ENCODE peak calls at places on chromosomes 7 and 10, in eight cellular contexts. W is K562, X is cardiac muscle cell, K is sigmoid colon, P is tibial artery, V is body of pancreas, Y is vagina, S is endothelial cell of umbilical vein. I is an unnamed sample. For H3K9me3 and H3K4me1, the result is how much of the 10 kb centered on the place peaks cover.

GRCh38 chr10:34739915-34740314 is 75.2 kb downstream of the PARD3 start:
- DNase-seq in P (peak), X (peak), S (peak), Y (peak), W (peak), V (peak), K (peak), I (no peak)

GRCh38 chr7:48307041-48307714 is 135.9 kb downstream of the ABCA13 start:
- DNase-seq in K (no peak), S (no peak), V (no peak), Y (no peak), X (no peak), W (no peak), P (no peak), I (no peak)

GRCh38 chr7:21911341-21911875 is 34.3 kb downstream of the CDCA7L start:
- DNase-seq in Y (no peak), S (no peak), X (no peak), W (no peak), K (no peak), V (no peak), P (no peak), I (no peak)

GRCh38 chr7:31933481-31933880 is 136.7 kb downstream of the PDE1C start:
- DNase-seq in P (no peak), W (no peak), V (no peak), Y (no peak), X (no peak), K (no peak), S (no peak), I (no peak)

GRCh38 chr10:33876547-33877400 is 542.3 kb upstream of the NRP1 start:
- DNase-seq in X (peak), V (no peak), S (no peak), Y (no peak), W (no peak), P (peak), K (no peak), I (no peak)

GRCh38 chr10:110637558-110638053 is 6.5 kb upstream of the RBM20 start:
- DNase-seq in S (no peak), V (no peak), P (no peak), X (no peak), Y (no peak), K (no peak), W (no peak), I (no peak)

GRCh38 chr10:35384265-35384868 is 48.1 kb downstream of the CCNY start:
- DNase-seq in Y (no peak), K (no peak), W (no peak), V (no peak), X (no peak), S (no peak), P (no peak), I (no peak)

GRCh38 chr7:87398441-87398840 is 53.0 kb downstream of the CROT start:
- DNase-seq in V (no peak), X (peak), Y (no peak), K (no peak), P (no peak), S (no peak), W (no peak), I (no peak)

GRCh38 chr10:30063098-30063497 is 3.7 kb upstream of the JCAD start:
- DNase-seq in Y (no peak), K (peak), X (peak), P (no peak), S (peak), W (no peak), V (no peak), I (no peak)

GRCh38 chr10:132520147-132520811 is 17.3 kb upstream of the INPP5A start:
- DNase-seq in P (peak), Y (no peak), X (peak), W (no peak), K (peak), S (no peak), V (peak), I (no peak)

GRCh38 chr10:46222364-46222935 is 64.3 kb upstream of the ANTXRL start:
- DNase-seq in W (no peak), P (no peak), Y (no peak), X (peak), S (no peak), V (no peak), K (no peak), I (no peak)

GRCh38 chr10:97708976-97709745 is 4.4 kb upstream of the MARVELD1 start:
- DNase-seq in V (peak), W (no peak), Y (no peak), K (peak), X (peak), S (peak), P (peak), I (no peak)

GRCh38 chr10:65620404-65621048 is 1305.3 kb upstream of the LRRTM3 start:
- DNase-seq in K (no peak), S (no peak), X (no peak), Y (no peak), P (no peak), V (no peak), W (no peak), I (no peak)

GRCh38 chr10:14860782-14861181 is 17.9 kb upstream of the SUV39H2 start:
- DNase-seq in X (no peak), K (no peak), V (peak), P (no peak), S (no peak), W (no peak), Y (no peak), I (no peak)

GRCh38 chr7:4200546-4201094 is 481.5 kb upstream of the FOXK1 start:
- DNase-seq in K (no peak), X (no peak), Y (no peak), P (no peak), V (no peak), S (no peak), W (no peak), I (no peak)

GRCh38 chr10:19412531-19412930 is 363.9 kb downstream of the MALRD1 start:
- DNase-seq in P (no peak), V (no peak), Y (no peak), W (no peak), K (no peak), S (no peak), X (peak), I (no peak)

GRCh38 chr10:79182763-79183467 is 114.1 kb downstream of the ZMIZ1 start:
- DNase-seq in P (no peak), V (no peak), W (no peak), S (no peak), Y (no peak), X (no peak), K (no peak), I (no peak)

GRCh38 chr10:71748671-71749191 is 24.6 kb downstream of the VSIR start:
- DNase-seq in X (peak), W (peak), V (no peak), S (peak), K (peak), P (peak), Y (no peak), I (no peak)

GRCh38 chr7:43646603-43647313 is 63.9 kb downstream of the STK17A start:
- DNase-seq in X (peak), W (no peak), V (no peak), P (no peak), K (no peak), Y (no peak), S (no peak), I (no peak)

GRCh38 chr10:71379118-71379781 is 17.5 kb upstream of the CDH23 start:
- DNase-seq in Y (no peak), K (no peak), V (no peak), X (no peak), W (no peak), P (no peak), S (no peak), I (no peak)

GRCh38 chr10:58282615-58283014 is 13.7 kb downstream of the CISD1 start:
- DNase-seq in S (peak), Y (no peak), P (no peak), V (no peak), X (peak), W (no peak), K (no peak), I (no peak)

GRCh38 chr10:86970152-86970886 is 2.0 kb downstream of the ADIRF start:
- DNase-seq in S (no peak), W (no peak), P (peak), X (peak), K (peak), Y (peak), V (peak), I (peak)

GRCh38 chr7:10315881-10316280 is 657.8 kb upstream of the PHF14 start:
- DNase-seq in W (no peak), K (no peak), V (no peak), P (no peak), Y (no peak), X (no peak), S (no peak), I (no peak)

GRCh38 chr10:18409599-18410397 is 241.6 kb downstream of the NSUN6 start:
- DNase-seq in V (no peak), Y (no peak), X (no peak), S (no peak), P (no peak), W (no peak), K (no peak), I (no peak)

GRCh38 chr7:116592445-116592844 is 67.6 kb downstream of the CAV1 start:
- DNase-seq in K (no peak), Y (no peak), S (peak), W (peak), X (no peak), P (no peak), V (no peak), I (no peak)

GRCh38 chr7:138029941-138030340 is 28.1 kb upstream of the CREB3L2 start:
- DNase-seq in P (no peak), V (no peak), K (no peak), X (peak), W (no peak), Y (no peak), S (no peak), I (no peak)

GRCh38 chr7:8442814-8443304 is 9.4 kb downstream of the NXPH1 start:
- DNase-seq in Y (no peak), P (peak), V (peak), K (no peak), W (peak), S (peak), X (peak), I (peak)

GRCh38 chr10:97679594-97679993 is 7.4 kb downstream of the AVPI1 start:
- DNase-seq in W (no peak), S (no peak), V (no peak), P (no peak), K (no peak), X (no peak), Y (no peak), I (no peak)

GRCh38 chr10:131247873-131248272 is 63.6 kb downstream of the TCERG1L start:
- DNase-seq in V (no peak), S (no peak), P (no peak), K (no peak), X (no peak), Y (no peak), W (no peak), I (no peak)

GRCh38 chr7:68205826-68206225 is 1209.2 kb downstream of the TYW1 start:
- DNase-seq in P (no peak), Y (no peak), K (no peak), W (no peak), S (no peak), X (no peak), V (no peak), I (no peak)

GRCh38 chr7:29113384-29114102 is 32.8 kb downstream of the CPVL start:
- DNase-seq in V (peak), X (peak), S (peak), W (no peak), Y (no peak), K (no peak), P (no peak), I (no peak)

GRCh38 chr10:73887038-73888015 is 13.0 kb upstream of the CAMK2G start:
- DNase-seq in V (peak), W (no peak), Y (no peak), P (peak), K (peak), S (peak), X (peak), I (peak)

GRCh38 chr7:158055726-158056510 is 531.7 kb downstream of the PTPRN2 start:
- DNase-seq in X (no peak), V (no peak), P (no peak), K (peak), W (no peak), Y (no peak), S (no peak), I (no peak)
- H3K9me3 ChIP-seq in X (under half), V (under half), P (under half), K (under half), W (under half), Y (under half), S (under half), I (under half)

GRCh38 chr7:20562461-20562860 is 53.0 kb upstream of the ABCB5 start:
- DNase-seq in X (no peak), S (peak), K (no peak), V (no peak), P (no peak), Y (no peak), W (no peak), I (no peak)
- H3K4me1 ChIP-seq in X (under half), S (under half), K (under half), V (under half), P (under half), Y (under half), W (under half), I (under half)

GRCh38 chr7:699260-700170 is 27.0 kb upstream of the DNAAF5 start:
- DNase-seq in P (no peak), Y (peak), X (peak), V (no peak), S (peak), W (peak), K (peak), I (no peak)
- H3K4me3 ChIP-seq in P (no peak), Y (no peak), X (no peak), V (no peak), S (no peak), W (no peak), K (no peak), I (no peak)

GRCh38 chr7:111796671-111797070 is 234.4 kb upstream of the IMMP2L start:
- DNase-seq in V (no peak), S (no peak), X (peak), W (no peak), K (no peak), Y (no peak), P (no peak), I (no peak)
- H3K9me3 ChIP-seq in V (under half), S (under half), X (under half), W (under half), K (under half), Y (under half), P (half or more), I (under half)

GRCh38 chr10:50578949-50579348 is 44.8 kb downstream of the SGMS1 start:
- DNase-seq in K (no peak), V (no peak), Y (no peak), W (no peak), S (no peak), P (no peak), X (no peak), I (no peak)
- H3K4me1 ChIP-seq in K (under half), V (half or more), Y (half or more), W (under half), S (under half), P (under half), X (under half), I (under half)

DNA sequence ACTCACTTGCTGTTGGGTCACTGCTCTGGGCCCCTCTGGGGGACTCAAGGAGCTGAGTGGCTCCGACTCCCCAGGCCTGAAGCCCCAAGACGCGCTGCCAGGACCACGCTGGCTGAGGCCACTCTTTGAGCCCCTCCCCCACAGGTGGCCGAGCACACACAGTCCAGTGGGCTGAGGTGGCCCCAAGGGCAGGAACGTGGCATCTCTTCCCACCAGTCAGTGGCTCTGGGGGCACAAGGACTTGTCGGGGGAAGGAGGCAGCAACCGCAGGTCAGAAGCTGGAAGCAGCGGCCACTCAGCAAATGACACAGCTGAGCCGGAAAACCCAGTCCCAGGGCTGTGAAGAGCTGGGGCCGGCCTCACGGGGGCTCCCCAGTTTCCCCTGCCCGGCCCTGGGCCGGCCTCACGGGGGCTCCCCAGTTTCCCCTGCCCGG is 24.1 kb downstream of the GRIFIN start:
- DNase-seq in W (no peak), P (no peak), V (no peak), X (peak), S (no peak), Y (no peak), K (no peak), I (no peak)
- H3K4me3 ChIP-seq in W (no peak), P (peak), V (no peak), X (no peak), S (no peak), Y (peak), K (peak), I (no peak)